ENCODE peak calls at places on chromosomes 1 and 21, in eight cellular contexts. I, H, V, Y, A, N, P and D are unnamed samples.

GRCh38 chr1:75643460-75643859 is 32.5 kb upstream of the SLC44A5 start:
- DNase-seq in V (no peak), Y (no peak), I (no peak), A (no peak), H (no peak), P (no peak), N (no peak), D (no peak)

GRCh38 chr1:30257742-30258380 is 465.5 kb downstream of the MATN1 start:
- DNase-seq in H (no peak), V (no peak), P (no peak), Y (no peak), N (no peak), A (no peak), I (no peak), D (no peak)

GRCh38 chr21:34603710-34604057 is 11.2 kb downstream of the RCAN1 start:
- DNase-seq in Y (no peak), I (no peak), V (no peak), P (no peak), A (no peak), N (no peak), H (no peak), D (no peak)

GRCh38 chr1:94919241-94920030 is 7.5 kb downstream of the CNN3 start:
- DNase-seq in I (no peak), V (no peak), P (no peak), N (no peak), Y (no peak), H (no peak), A (no peak), D (no peak)

GRCh38 chr1:10338611-10339010 is 60.3 kb upstream of the PGD start:
- DNase-seq in P (no peak), I (no peak), N (no peak), Y (no peak), A (no peak), H (no peak), V (no peak), D (no peak)

GRCh38 chr1:37323486-37324377 is 150.6 kb upstream of the ZC3H12A start:
- DNase-seq in Y (no peak), V (peak; percentile 38), N (peak; percentile 9), I (peak; percentile 76), P (no peak), A (peak; percentile 66), H (no peak), D (peak; percentile 23)

GRCh38 chr1:1254667-1254998 is 8.1 kb upstream of the C1QTNF12 start:
- DNase-seq in H (peak; percentile 86), V (no peak), Y (no peak), A (no peak), N (no peak), P (no peak), I (no peak), D (no peak)

GRCh38 chr1:221809101-221810029 is 67.5 kb upstream of the DUSP10 start:
- DNase-seq in A (no peak), H (no peak), P (no peak), I (peak; percentile 13), V (no peak), N (no peak), Y (no peak), D (no peak)

GRCh38 chr1:54284781-54285563 is 85.0 kb downstream of the MRPL37 start:
- DNase-seq in V (no peak), P (no peak), H (no peak), N (no peak), A (no peak), I (no peak), Y (no peak), D (no peak)

GRCh38 chr1:61282387-61282786 is 200.0 kb downstream of the NFIA start:
- DNase-seq in N (no peak), P (no peak), Y (no peak), A (no peak), I (no peak), V (no peak), H (no peak), D (no peak)

GRCh38 chr1:20936216-20936615 is 149.1 kb upstream of the HP1BP3 start:
- DNase-seq in A (no peak), Y (no peak), H (no peak), V (no peak), N (no peak), I (no peak), P (no peak), D (no peak)